ENCODE peak calls at places on chromosome 9, in eight cellular contexts. One of them, this sample, is unnamed.

GRCh38 chr9:33813712-33814641 is 3.0 kb upstream of the UBE2R2 start:
- DNase-seq in ecto neural progenitor cell: no peak
- DNase-seq in G401: peak
- DNase-seq in SK-MEL-5: peak
- DNase-seq in H7: peak
- DNase-seq in activated T-cell treated with anti-CD3 and anti-CD28 coated beads for 48 hours: no peak
- DNase-seq in amniotic epithelial cell: peak
- DNase-seq in AG04449: no peak
- DNase-seq in this sample: peak

GRCh38 chr9:132531187-132531586 is 51.2 kb upstream of the BARHL1 start:
- DNase-seq in H7: peak
- DNase-seq in AG04449: no peak
- DNase-seq in activated T-cell treated with anti-CD3 and anti-CD28 coated beads for 48 hours: no peak
- DNase-seq in SK-MEL-5: peak
- DNase-seq in amniotic epithelial cell: no peak
- DNase-seq in G401: no peak
- DNase-seq in ecto neural progenitor cell: no peak
- DNase-seq in this sample: no peak

GRCh38 chr9:134568756-134569155 is 72.8 kb upstream of the COL5A1 start:
- DNase-seq in activated T-cell treated with anti-CD3 and anti-CD28 coated beads for 48 hours: no peak
- DNase-seq in G401: no peak
- DNase-seq in AG04449: no peak
- DNase-seq in amniotic epithelial cell: peak
- DNase-seq in SK-MEL-5: no peak
- DNase-seq in ecto neural progenitor cell: no peak
- DNase-seq in H7: no peak
- DNase-seq in this sample: no peak

GRCh38 chr9:133490201-133490681 is 11.3 kb upstream of the SLC2A6 start:
- DNase-seq in amniotic epithelial cell: no peak
- DNase-seq in activated T-cell treated with anti-CD3 and anti-CD28 coated beads for 48 hours: no peak
- DNase-seq in H7: peak
- DNase-seq in AG04449: no peak
- DNase-seq in ecto neural progenitor cell: no peak
- DNase-seq in G401: no peak
- DNase-seq in SK-MEL-5: no peak
- DNase-seq in this sample: no peak

GRCh38 chr9:123997665-123998277 is 13.8 kb upstream of the LHX2 start:
- DNase-seq in SK-MEL-5: no peak
- DNase-seq in AG04449: no peak
- DNase-seq in H7: peak
- DNase-seq in activated T-cell treated with anti-CD3 and anti-CD28 coated beads for 48 hours: no peak
- DNase-seq in amniotic epithelial cell: no peak
- DNase-seq in ecto neural progenitor cell: peak
- DNase-seq in G401: no peak
- DNase-seq in this sample: peak

GRCh38 chr9:116212986-116213672 is 59.5 kb downstream of the PAPPA start:
- DNase-seq in G401: no peak
- DNase-seq in H7: peak
- DNase-seq in activated T-cell treated with anti-CD3 and anti-CD28 coated beads for 48 hours: no peak
- DNase-seq in ecto neural progenitor cell: no peak
- DNase-seq in AG04449: no peak
- DNase-seq in amniotic epithelial cell: no peak
- DNase-seq in SK-MEL-5: no peak
- DNase-seq in this sample: no peak

GRCh38 chr9:21995652-21996275 is 1.2 kb downstream of the CDKN2B-AS1 start:
- DNase-seq in activated T-cell treated with anti-CD3 and anti-CD28 coated beads for 48 hours: no peak
- DNase-seq in amniotic epithelial cell: peak
- DNase-seq in AG04449: no peak
- DNase-seq in G401: no peak
- DNase-seq in H7: peak
- DNase-seq in ecto neural progenitor cell: peak
- DNase-seq in SK-MEL-5: no peak
- DNase-seq in this sample: peak

GRCh38 chr9:99139868-99140267 is 35.0 kb downstream of the TGFBR1 start:
- DNase-seq in AG04449: no peak
- DNase-seq in activated T-cell treated with anti-CD3 and anti-CD28 coated beads for 48 hours: no peak
- DNase-seq in amniotic epithelial cell: no peak
- DNase-seq in G401: no peak
- DNase-seq in H7: no peak
- DNase-seq in SK-MEL-5: no peak
- DNase-seq in ecto neural progenitor cell: no peak
- DNase-seq in this sample: no peak

GRCh38 chr9:92654481-92655301 is 15.2 kb downstream of the IPPK start:
- DNase-seq in AG04449: no peak
- DNase-seq in H7: peak
- DNase-seq in activated T-cell treated with anti-CD3 and anti-CD28 coated beads for 48 hours: no peak
- DNase-seq in ecto neural progenitor cell: no peak
- DNase-seq in amniotic epithelial cell: no peak
- DNase-seq in SK-MEL-5: no peak
- DNase-seq in G401: peak
- DNase-seq in this sample: no peak

This sample was measured in B cell.